ENCODE peak calls at places on chromosomes 3 and 15, in nine cellular contexts. One of them, this sample, is unnamed.

GRCh38 chr15:86236721-86237121 is 157.1 kb downstream of the AGBL1 start:
- DNase-seq in glutamatergic neuron: peak
- DNase-seq in ovary: no peak
- DNase-seq in BE2C: peak
- DNase-seq in G401: no peak
- DNase-seq in T-cell: no peak
- DNase-seq in stimulated activated CD4-positive, alpha-beta T cell treated with anti-CD3 and anti-CD28 coated beads, Interleukin-4, amount 100 ng/mL, for 24 hours: no peak
- DNase-seq in ACHN: no peak
- DNase-seq in endothelial cell: no peak
- DNase-seq in this sample: no peak

GRCh38 chr15:39833515-39833981 is 50.9 kb upstream of the FSIP1 start:
- DNase-seq in glutamatergic neuron: no peak
- DNase-seq in stimulated activated CD4-positive, alpha-beta T cell treated with anti-CD3 and anti-CD28 coated beads, Interleukin-4, amount 100 ng/mL, for 24 hours: no peak
- DNase-seq in ovary: no peak
- DNase-seq in ACHN: no peak
- DNase-seq in BE2C: no peak
- DNase-seq in endothelial cell: no peak
- DNase-seq in G401: peak
- DNase-seq in T-cell: no peak
- DNase-seq in this sample: no peak

GRCh38 chr3:140850210-140850955 is 91.3 kb upstream of the SLC25A36 start:
- DNase-seq in endothelial cell: no peak
- DNase-seq in ACHN: peak
- DNase-seq in G401: no peak
- DNase-seq in T-cell: no peak
- DNase-seq in BE2C: no peak
- DNase-seq in glutamatergic neuron: no peak
- DNase-seq in ovary: no peak
- DNase-seq in stimulated activated CD4-positive, alpha-beta T cell treated with anti-CD3 and anti-CD28 coated beads, Interleukin-4, amount 100 ng/mL, for 24 hours: no peak
- DNase-seq in this sample: no peak

GRCh38 chr15:58528197-58528870 is 96.5 kb downstream of the LIPC start:
- DNase-seq in stimulated activated CD4-positive, alpha-beta T cell treated with anti-CD3 and anti-CD28 coated beads, Interleukin-4, amount 100 ng/mL, for 24 hours: no peak
- DNase-seq in G401: no peak
- DNase-seq in glutamatergic neuron: no peak
- DNase-seq in T-cell: no peak
- DNase-seq in ACHN: peak
- DNase-seq in BE2C: no peak
- DNase-seq in endothelial cell: no peak
- DNase-seq in ovary: peak
- DNase-seq in this sample: peak

GRCh38 chr3:148229107-148229506 is 468.6 kb upstream of the AGTR1 start:
- DNase-seq in BE2C: no peak
- DNase-seq in endothelial cell: no peak
- DNase-seq in T-cell: no peak
- DNase-seq in ACHN: no peak
- DNase-seq in glutamatergic neuron: no peak
- DNase-seq in ovary: no peak
- DNase-seq in stimulated activated CD4-positive, alpha-beta T cell treated with anti-CD3 and anti-CD28 coated beads, Interleukin-4, amount 100 ng/mL, for 24 hours: no peak
- DNase-seq in G401: no peak
- DNase-seq in this sample: no peak

GRCh38 chr15:93048759-93049161 is 40.3 kb downstream of the RGMA start:
- DNase-seq in G401: no peak
- DNase-seq in ACHN: no peak
- DNase-seq in BE2C: no peak
- DNase-seq in ovary: no peak
- DNase-seq in glutamatergic neuron: no peak
- DNase-seq in T-cell: no peak
- DNase-seq in stimulated activated CD4-positive, alpha-beta T cell treated with anti-CD3 and anti-CD28 coated beads, Interleukin-4, amount 100 ng/mL, for 24 hours: no peak
- DNase-seq in endothelial cell: no peak
- DNase-seq in this sample: no peak

GRCh38 chr3:185653949-185654757 is 68.1 kb downstream of the SENP2 start:
- DNase-seq in ovary: no peak
- DNase-seq in endothelial cell: no peak
- DNase-seq in BE2C: no peak
- DNase-seq in stimulated activated CD4-positive, alpha-beta T cell treated with anti-CD3 and anti-CD28 coated beads, Interleukin-4, amount 100 ng/mL, for 24 hours: no peak
- DNase-seq in ACHN: no peak
- DNase-seq in G401: no peak
- DNase-seq in glutamatergic neuron: no peak
- DNase-seq in T-cell: no peak
- DNase-seq in this sample: no peak

GRCh38 chr3:154970796-154971195 is 109.3 kb upstream of the MME start:
- DNase-seq in T-cell: no peak
- DNase-seq in G401: no peak
- DNase-seq in glutamatergic neuron: no peak
- DNase-seq in ovary: no peak
- DNase-seq in endothelial cell: no peak
- DNase-seq in ACHN: no peak
- DNase-seq in BE2C: no peak
- DNase-seq in stimulated activated CD4-positive, alpha-beta T cell treated with anti-CD3 and anti-CD28 coated beads, Interleukin-4, amount 100 ng/mL, for 24 hours: no peak
- DNase-seq in this sample: no peak

GRCh38 chr3:181623924-181624694 is 87.6 kb upstream of the SOX2 start:
- DNase-seq in glutamatergic neuron: no peak
- DNase-seq in BE2C: no peak
- DNase-seq in G401: no peak
- DNase-seq in stimulated activated CD4-positive, alpha-beta T cell treated with anti-CD3 and anti-CD28 coated beads, Interleukin-4, amount 100 ng/mL, for 24 hours: no peak
- DNase-seq in ovary: no peak
- DNase-seq in endothelial cell: no peak
- DNase-seq in T-cell: no peak
- DNase-seq in ACHN: peak
- DNase-seq in this sample: peak

GRCh38 chr15:27854601-27855000 is 244.5 kb downstream of the OCA2 start:
- DNase-seq in ovary: no peak
- DNase-seq in stimulated activated CD4-positive, alpha-beta T cell treated with anti-CD3 and anti-CD28 coated beads, Interleukin-4, amount 100 ng/mL, for 24 hours: no peak
- DNase-seq in G401: no peak
- DNase-seq in ACHN: no peak
- DNase-seq in endothelial cell: no peak
- DNase-seq in T-cell: no peak
- DNase-seq in BE2C: no peak
- DNase-seq in glutamatergic neuron: no peak
- DNase-seq in this sample: no peak

GRCh38 chr3:102449341-102449740 is 14.5 kb downstream of the ZPLD1 start:
- DNase-seq in G401: no peak
- DNase-seq in glutamatergic neuron: no peak
- DNase-seq in ovary: no peak
- DNase-seq in BE2C: peak
- DNase-seq in T-cell: no peak
- DNase-seq in stimulated activated CD4-positive, alpha-beta T cell treated with anti-CD3 and anti-CD28 coated beads, Interleukin-4, amount 100 ng/mL, for 24 hours: no peak
- DNase-seq in ACHN: no peak
- DNase-seq in endothelial cell: no peak
- DNase-seq in this sample: no peak

GRCh38 chr3:2511356-2511755 is 412.7 kb downstream of the CNTN4 start:
- DNase-seq in ACHN: no peak
- DNase-seq in glutamatergic neuron: peak
- DNase-seq in stimulated activated CD4-positive, alpha-beta T cell treated with anti-CD3 and anti-CD28 coated beads, Interleukin-4, amount 100 ng/mL, for 24 hours: no peak
- DNase-seq in endothelial cell: no peak
- DNase-seq in T-cell: no peak
- DNase-seq in ovary: no peak
- DNase-seq in BE2C: peak
- DNase-seq in G401: peak
- DNase-seq in this sample: no peak

GRCh38 chr3:134314588-134315285 is 59.5 kb downstream of the AMOTL2 start:
- DNase-seq in stimulated activated CD4-positive, alpha-beta T cell treated with anti-CD3 and anti-CD28 coated beads, Interleukin-4, amount 100 ng/mL, for 24 hours: no peak
- DNase-seq in BE2C: no peak
- DNase-seq in endothelial cell: no peak
- DNase-seq in glutamatergic neuron: no peak
- DNase-seq in T-cell: no peak
- DNase-seq in ACHN: no peak
- DNase-seq in ovary: no peak
- DNase-seq in G401: no peak
- DNase-seq in this sample: no peak

GRCh38 chr3:27358372-27358771 is 10.8 kb downstream of the NEK10 start:
- DNase-seq in stimulated activated CD4-positive, alpha-beta T cell treated with anti-CD3 and anti-CD28 coated beads, Interleukin-4, amount 100 ng/mL, for 24 hours: no peak
- DNase-seq in endothelial cell: no peak
- DNase-seq in ACHN: no peak
- DNase-seq in glutamatergic neuron: no peak
- DNase-seq in T-cell: no peak
- DNase-seq in ovary: no peak
- DNase-seq in BE2C: no peak
- DNase-seq in G401: no peak
- DNase-seq in this sample: no peak

GRCh38 chr3:52468336-52468735 is 12.9 kb downstream of the NISCH start:
- DNase-seq in ACHN: no peak
- DNase-seq in glutamatergic neuron: no peak
- DNase-seq in stimulated activated CD4-positive, alpha-beta T cell treated with anti-CD3 and anti-CD28 coated beads, Interleukin-4, amount 100 ng/mL, for 24 hours: no peak
- DNase-seq in T-cell: no peak
- DNase-seq in G401: peak
- DNase-seq in endothelial cell: no peak
- DNase-seq in ovary: no peak
- DNase-seq in BE2C: no peak
- DNase-seq in this sample: no peak

GRCh38 chr3:161395613-161396012 is 24.3 kb upstream of the SPTSSB start:
- DNase-seq in G401: no peak
- DNase-seq in endothelial cell: no peak
- DNase-seq in BE2C: no peak
- DNase-seq in stimulated activated CD4-positive, alpha-beta T cell treated with anti-CD3 and anti-CD28 coated beads, Interleukin-4, amount 100 ng/mL, for 24 hours: no peak
- DNase-seq in glutamatergic neuron: no peak
- DNase-seq in T-cell: no peak
- DNase-seq in ACHN: no peak
- DNase-seq in ovary: no peak
- DNase-seq in this sample: no peak

GRCh38 chr15:28169361-28169760 is 70.2 kb upstream of the OCA2 start:
- DNase-seq in ACHN: no peak
- DNase-seq in endothelial cell: no peak
- DNase-seq in BE2C: no peak
- DNase-seq in T-cell: no peak
- DNase-seq in G401: peak
- DNase-seq in glutamatergic neuron: no peak
- DNase-seq in ovary: no peak
- DNase-seq in stimulated activated CD4-positive, alpha-beta T cell treated with anti-CD3 and anti-CD28 coated beads, Interleukin-4, amount 100 ng/mL, for 24 hours: no peak
- DNase-seq in this sample: no peak

GRCh38 chr15:25051399-25052154 is 96.8 kb downstream of the SNRPN start:
- DNase-seq in G401: no peak
- DNase-seq in endothelial cell: no peak
- DNase-seq in glutamatergic neuron: no peak
- DNase-seq in BE2C: no peak
- DNase-seq in T-cell: no peak
- DNase-seq in ACHN: no peak
- DNase-seq in ovary: peak
- DNase-seq in stimulated activated CD4-positive, alpha-beta T cell treated with anti-CD3 and anti-CD28 coated beads, Interleukin-4, amount 100 ng/mL, for 24 hours: no peak
- DNase-seq in this sample: no peak

GRCh38 chr15:89845305-89845893 is 30.7 kb upstream of the ANPEP start:
- DNase-seq in endothelial cell: no peak
- DNase-seq in BE2C: no peak
- DNase-seq in G401: no peak
- DNase-seq in T-cell: no peak
- DNase-seq in ACHN: peak
- DNase-seq in stimulated activated CD4-positive, alpha-beta T cell treated with anti-CD3 and anti-CD28 coated beads, Interleukin-4, amount 100 ng/mL, for 24 hours: no peak
- DNase-seq in glutamatergic neuron: no peak
- DNase-seq in ovary: no peak
- DNase-seq in this sample: peak

GRCh38 chr3:23702198-23702597 is 103.6 kb upstream of the UBE2E1 start:
- DNase-seq in glutamatergic neuron: no peak
- DNase-seq in endothelial cell: no peak
- DNase-seq in ACHN: peak
- DNase-seq in ovary: no peak
- DNase-seq in stimulated activated CD4-positive, alpha-beta T cell treated with anti-CD3 and anti-CD28 coated beads, Interleukin-4, amount 100 ng/mL, for 24 hours: no peak
- DNase-seq in BE2C: no peak
- DNase-seq in G401: no peak
- DNase-seq in T-cell: no peak
- DNase-seq in this sample: peak

GRCh38 chr15:67142142-67143092 is 77.0 kb downstream of the SMAD3 start:
- DNase-seq in ovary: no peak
- DNase-seq in G401: no peak
- DNase-seq in BE2C: no peak
- DNase-seq in endothelial cell: no peak
- DNase-seq in stimulated activated CD4-positive, alpha-beta T cell treated with anti-CD3 and anti-CD28 coated beads, Interleukin-4, amount 100 ng/mL, for 24 hours: no peak
- DNase-seq in glutamatergic neuron: no peak
- DNase-seq in T-cell: no peak
- DNase-seq in ACHN: peak
- DNase-seq in this sample: peak

GRCh38 chr15:81256916-81257315 is 60.2 kb downstream of the IL16 start:
- DNase-seq in G401: peak
- DNase-seq in BE2C: no peak
- DNase-seq in ovary: no peak
- DNase-seq in glutamatergic neuron: no peak
- DNase-seq in endothelial cell: no peak
- DNase-seq in T-cell: no peak
- DNase-seq in ACHN: peak
- DNase-seq in stimulated activated CD4-positive, alpha-beta T cell treated with anti-CD3 and anti-CD28 coated beads, Interleukin-4, amount 100 ng/mL, for 24 hours: no peak
- DNase-seq in this sample: no peak

GRCh38 chr3:161914703-161915102 is 418.1 kb downstream of the OTOL1 start:
- DNase-seq in G401: peak
- DNase-seq in T-cell: no peak
- DNase-seq in glutamatergic neuron: peak
- DNase-seq in BE2C: peak
- DNase-seq in ACHN: peak
- DNase-seq in endothelial cell: peak
- DNase-seq in ovary: peak
- DNase-seq in stimulated activated CD4-positive, alpha-beta T cell treated with anti-CD3 and anti-CD28 coated beads, Interleukin-4, amount 100 ng/mL, for 24 hours: no peak
- DNase-seq in this sample: peak

GRCh38 chr15:100255644-100256043 is 86.1 kb downstream of the ADAMTS17 start:
- DNase-seq in endothelial cell: no peak
- DNase-seq in BE2C: peak
- DNase-seq in G401: no peak
- DNase-seq in stimulated activated CD4-positive, alpha-beta T cell treated with anti-CD3 and anti-CD28 coated beads, Interleukin-4, amount 100 ng/mL, for 24 hours: no peak
- DNase-seq in ovary: no peak
- DNase-seq in glutamatergic neuron: no peak
- DNase-seq in ACHN: no peak
- DNase-seq in T-cell: no peak
- DNase-seq in this sample: no peak

GRCh38 chr3:146374146-146374545 is 95.2 kb downstream of the PLSCR2 start:
- DNase-seq in T-cell: no peak
- DNase-seq in glutamatergic neuron: no peak
- DNase-seq in BE2C: no peak
- DNase-seq in G401: no peak
- DNase-seq in endothelial cell: no peak
- DNase-seq in ACHN: no peak
- DNase-seq in ovary: no peak
- DNase-seq in stimulated activated CD4-positive, alpha-beta T cell treated with anti-CD3 and anti-CD28 coated beads, Interleukin-4, amount 100 ng/mL, for 24 hours: no peak
- DNase-seq in this sample: no peak

GRCh38 chr3:172224560-172225214 is 185.3 kb downstream of the FNDC3B start:
- DNase-seq in endothelial cell: no peak
- DNase-seq in ovary: no peak
- DNase-seq in stimulated activated CD4-positive, alpha-beta T cell treated with anti-CD3 and anti-CD28 coated beads, Interleukin-4, amount 100 ng/mL, for 24 hours: no peak
- DNase-seq in ACHN: no peak
- DNase-seq in BE2C: no peak
- DNase-seq in glutamatergic neuron: no peak
- DNase-seq in G401: no peak
- DNase-seq in T-cell: no peak
- DNase-seq in this sample: no peak

GRCh38 chr3:127770671-127771370 is 51.5 kb downstream of the MGLL start:
- DNase-seq in endothelial cell: no peak
- DNase-seq in T-cell: no peak
- DNase-seq in BE2C: no peak
- DNase-seq in G401: no peak
- DNase-seq in glutamatergic neuron: no peak
- DNase-seq in stimulated activated CD4-positive, alpha-beta T cell treated with anti-CD3 and anti-CD28 coated beads, Interleukin-4, amount 100 ng/mL, for 24 hours: no peak
- DNase-seq in ovary: no peak
- DNase-seq in ACHN: no peak
- DNase-seq in this sample: no peak

GRCh38 chr15:56716334-56716733 is 17.0 kb downstream of the ZNF280D start:
- DNase-seq in stimulated activated CD4-positive, alpha-beta T cell treated with anti-CD3 and anti-CD28 coated beads, Interleukin-4, amount 100 ng/mL, for 24 hours: no peak
- DNase-seq in T-cell: no peak
- DNase-seq in endothelial cell: no peak
- DNase-seq in BE2C: no peak
- DNase-seq in G401: no peak
- DNase-seq in glutamatergic neuron: no peak
- DNase-seq in ovary: no peak
- DNase-seq in ACHN: no peak
- DNase-seq in this sample: no peak